ENCODE peak calls at places on chromosome 1, in five cellular contexts. L is IMR-90, S is neuronal stem cell, W is kidney, B is spleen. M is an unnamed sample.

GRCh38 chr1:13723810-13724209 is 23.8 kb downstream of the PRDM2 start:
- DNase-seq in B (no peak), L (no peak), S (no peak), W (no peak), M (no peak)

GRCh38 chr1:10891081-10891480 is 94.6 kb upstream of the CASZ1 start:
- DNase-seq in W (no peak), B (no peak), L (no peak), S (no peak), M (no peak)

GRCh38 chr1:187415065-187415464 is 586.3 kb downstream of the PLA2G4A start:
- DNase-seq in L (peak; percentile 46), S (no peak), W (no peak), B (no peak), M (no peak)

GRCh38 chr1:21926065-21926464 is 11.0 kb downstream of the HSPG2 start:
- DNase-seq in B (no peak), S (no peak), L (no peak), W (no peak), M (no peak)

GRCh38 chr1:183318433-183318832 is 99.7 kb downstream of the NMNAT2 start:
- DNase-seq in S (no peak), W (peak; percentile 89), B (no peak), L (peak; percentile 95), M (no peak)

GRCh38 chr1:108000620-108001105 is 35.7 kb upstream of the VAV3 start:
- DNase-seq in L (peak; percentile 24), S (no peak), B (no peak), W (peak; percentile 91), M (no peak)

GRCh38 chr1:241473026-241473425 is 46.5 kb downstream of the FH start:
- DNase-seq in L (no peak), S (no peak), B (no peak), W (no peak), M (no peak)

GRCh38 chr1:6157528-6158174 is 22.5 kb downstream of the CHD5 start:
- DNase-seq in S (no peak), B (no peak), L (peak; percentile 47), W (no peak), M (no peak)

GRCh38 chr1:63967901-63968300 is 194.1 kb downstream of the ROR1 start:
- DNase-seq in L (peak; percentile 19), B (no peak), S (no peak), W (no peak), M (no peak)

GRCh38 chr1:176656257-176656995 is 193.5 kb downstream of the PAPPA2 start:
- DNase-seq in L (peak; percentile 67), B (no peak), W (no peak), S (peak; percentile 21), M (no peak)

GRCh38 chr1:58717979-58718378 is 18.1 kb upstream of the MYSM1 start:
- DNase-seq in W (no peak), S (no peak), L (peak; percentile 17), B (no peak), M (no peak)

GRCh38 chr1:172885976-172886375 is 164.8 kb downstream of the TNFSF18 start:
- DNase-seq in B (no peak), W (no peak), S (no peak), L (peak; percentile 49), M (no peak)

GRCh38 chr1:154183045-154183968 is 8.6 kb downstream of the TPM3 start:
- DNase-seq in B (peak; percentile 99), L (peak; percentile 94), W (peak; percentile 99), S (peak; percentile 96), M (peak; percentile 97)

GRCh38 chr1:63317007-63317813 is 5.2 kb upstream of the FOXD3 start:
- DNase-seq in L (peak; percentile 41), W (peak; percentile 83), B (peak; percentile 93), S (peak; percentile 65), M (no peak)

GRCh38 chr1:61322769-61323168 is 240.4 kb downstream of the NFIA start:
- DNase-seq in S (no peak), L (no peak), B (no peak), W (no peak), M (no peak)

GRCh38 chr1:171222961-171223360 is 25.3 kb upstream of the FMO1 start:
- DNase-seq in B (no peak), L (no peak), S (no peak), W (no peak), M (no peak)

GRCh38 chr1:230870916-230871315 is 2.6 kb upstream of the C1orf198 start:
- DNase-seq in W (no peak), S (no peak), B (no peak), L (no peak), M (no peak)

GRCh38 chr1:99481391-99481996 is 164.4 kb upstream of the PALMD start:
- DNase-seq in B (no peak), L (peak; percentile 68), S (peak; percentile 37), W (no peak), M (peak; percentile 33)

GRCh38 chr1:63575340-63575826 is 17.8 kb upstream of the PGM1 start:
- DNase-seq in S (peak; percentile 2), L (peak; percentile 16), W (no peak), B (no peak), M (no peak)

GRCh38 chr1:201559679-201560162 is 20.8 kb downstream of the NAV1 start:
- DNase-seq in L (peak; percentile 86), B (peak; percentile 93), W (peak; percentile 91), S (peak; percentile 76), M (no peak)

GRCh38 chr1:21547876-21548275 is 38.7 kb downstream of the ALPL start:
- DNase-seq in W (no peak), S (no peak), B (no peak), L (no peak), M (no peak)

GRCh38 chr1:202005958-202006357 is 4.4 kb upstream of the ELF3 start:
- DNase-seq in L (no peak), B (no peak), S (no peak), W (no peak), M (no peak)

GRCh38 chr1:109307363-109308021 is 681 bp upstream of the MYBPHL start:
- DNase-seq in L (no peak), B (no peak), W (no peak), S (peak; percentile 23), M (no peak)

GRCh38 chr1:90045853-90046563 is 51.1 kb downstream of the ZNF326 start:
- DNase-seq in W (no peak), S (peak; percentile 11), L (peak; percentile 21), B (no peak), M (no peak)

GRCh38 chr1:119631086-119631432 is 17.0 kb downstream of the ZNF697 start:
- DNase-seq in B (no peak), L (no peak), S (no peak), W (no peak), M (no peak)

GRCh38 chr1:156813298-156813697 is 3.4 kb downstream of the SH2D2A start:
- DNase-seq in B (no peak), W (no peak), S (no peak), L (no peak), M (no peak)

GRCh38 chr1:20358761-20359263 is 68.1 kb downstream of the VWA5B1 start:
- DNase-seq in W (peak; percentile 78), L (peak; percentile 61), S (no peak), B (peak; percentile 81), M (no peak)

GRCh38 chr1:3476666-3477065 is 22.2 kb downstream of the ARHGEF16 start:
- DNase-seq in S (no peak), L (no peak), W (no peak), B (no peak), M (no peak)

GRCh38 chr1:58903450-58904298 is 119.8 kb upstream of the JUN start:
- DNase-seq in L (peak; percentile 89), W (peak; percentile 98), B (peak; percentile 96), S (peak; percentile 56), M (peak; percentile 25)

GRCh38 chr1:27556781-27557595 is 47.0 kb downstream of the AHDC1 start:
- DNase-seq in W (peak; percentile 99), L (peak; percentile 92), S (peak; percentile 76), B (peak; percentile 90), M (no peak)

GRCh38 chr1:193513032-193513431 is 326.6 kb upstream of the B3GALT2 start:
- DNase-seq in S (no peak), B (no peak), W (no peak), L (no peak), M (no peak)

GRCh38 chr1:9817734-9818133 is 6.0 kb downstream of the CLSTN1 start:
- DNase-seq in B (peak; percentile 11), S (no peak), L (no peak), W (no peak), M (no peak)

GRCh38 chr1:244751271-244751895 is 84.1 kb upstream of the COX20 start:
- DNase-seq in B (no peak), S (no peak), L (no peak), W (no peak), M (no peak)

GRCh38 chr1:240823357-240823756 is 211.4 kb upstream of the GREM2 start:
- DNase-seq in L (no peak), W (peak; percentile 64), S (no peak), B (no peak), M (no peak)

GRCh38 chr1:119330062-119330939 is 38.3 kb upstream of the HAO2 start:
- DNase-seq in L (no peak), W (no peak), S (no peak), B (no peak), M (no peak)

GRCh38 chr1:46010611-46011010 is 121.8 kb downstream of the PIK3R3 start:
- DNase-seq in L (no peak), S (no peak), W (no peak), B (no peak), M (no peak)

GRCh38 chr1:47576758-47577115 is 138.9 kb downstream of the FOXD2 start:
- DNase-seq in S (no peak), B (no peak), W (no peak), L (no peak), M (no peak)

GRCh38 chr1:12625276-12625675 is 7.3 kb upstream of the DHRS3 start:
- DNase-seq in L (no peak), S (no peak), W (no peak), B (no peak), M (no peak)

GRCh38 chr1:12629521-12629956 is 11.5 kb upstream of the DHRS3 start:
- DNase-seq in B (no peak), W (no peak), S (no peak), L (no peak), M (no peak)

GRCh38 chr1:12629974-12630760 is 12.2 kb upstream of the DHRS3 start:
- DNase-seq in W (no peak), L (no peak), B (peak; percentile 53), S (no peak), M (no peak)

GRCh38 chr1:12626888-12627287 is 8.9 kb upstream of the DHRS3 start:
- DNase-seq in S (no peak), W (no peak), B (no peak), L (no peak), M (no peak)

GRCh38 chr1:12627308-12627707 is 9.3 kb upstream of the DHRS3 start:
- DNase-seq in W (no peak), B (no peak), L (no peak), S (no peak), M (no peak)
- H3K4me1 ChIP-seq in W (peaks cover 5% of the 10 kb centered on the region), B (peaks cover 20% of the 10 kb centered on the region), L (no peaks in the 10 kb centered on the region), S (peaks cover 5% of the 10 kb centered on the region), M (peaks cover 7% of the 10 kb centered on the region)

GRCh38 chr1:50084389-50084788 is 24.3 kb upstream of the ELAVL4 start:
- DNase-seq in S (no peak), W (no peak), B (no peak), L (no peak), M (no peak)
- H3K27ac ChIP-seq in S (no peak overlapping the region), W (no peak overlapping the region), B (no peak overlapping the region), L (no peak overlapping the region), M (no peak overlapping the region)

GRCh38 chr1:2253797-2254480 is 25.8 kb downstream of the SKI start:
- DNase-seq in L (no peak), W (peak; percentile 71), S (no peak), B (no peak), M (no peak)
- H3K4me1 ChIP-seq in L (peaks cover 14% of the 10 kb centered on the region), W (peaks cover 36% of the 10 kb centered on the region), S (peaks cover 28% of the 10 kb centered on the region), B (peaks cover 94% of the 10 kb centered on the region), M (peaks cover 17% of the 10 kb centered on the region)

GRCh38 chr1:228702433-228702832 is 32.8 kb upstream of the RHOU start:
- DNase-seq in S (no peak), W (no peak), B (no peak), L (no peak), M (no peak)

GRCh38 chr1:228706305-228706704 is 29.0 kb upstream of the RHOU start:
- DNase-seq in S (no peak), W (no peak), L (no peak), B (no peak), M (no peak)
- H3K27ac ChIP-seq in S (no peak overlapping the region), W (no peak overlapping the region), L (no peak overlapping the region), B (no peak overlapping the region), M (no peak overlapping the region)

M was measured in iPS DF 6.9.